ENCODE peak calls at places on chromosomes 11 and 22, in eight cellular contexts. J is transverse colon, W is adrenal gland, N is lower leg skin, D is sigmoid colon, H is cardiac fibroblast, I is HCT116, A is H1. S is an unnamed sample.

GRCh38 chr22:47318041-47318737 is 555.7 kb downstream of the TBC1D22A start:
- DNase-seq in J (no peak), I (no peak), A (no peak), W (no peak), D (no peak), N (no peak), H (peak), S (no peak)

GRCh38 chr11:93906486-93906885 is 56.1 kb upstream of the VSTM5 start:
- DNase-seq in D (no peak), H (peak), J (no peak), A (no peak), W (no peak), I (no peak), N (no peak), S (peak)

GRCh38 chr11:47179655-47179991 is 2.9 kb upstream of the ARFGAP2 start:
- DNase-seq in I (no peak), A (no peak), H (peak), J (no peak), D (no peak), N (no peak), W (no peak), S (peak)

GRCh38 chr11:40140560-40140959 is 1318.9 kb downstream of the LRRC4C start:
- DNase-seq in A (no peak), J (no peak), N (no peak), I (no peak), H (no peak), W (no peak), D (no peak), S (no peak)

GRCh38 chr11:134554106-134554505 is 142.1 kb upstream of the B3GAT1 start:
- DNase-seq in N (peak), D (peak), W (peak), H (no peak), I (no peak), J (no peak), A (no peak), S (no peak)

GRCh38 chr22:46008291-46008690 is 31.3 kb upstream of the WNT7B start:
- DNase-seq in H (no peak), J (no peak), D (no peak), W (no peak), N (no peak), I (no peak), A (no peak), S (no peak)

GRCh38 chr11:60944504-60945294 is 7.3 kb downstream of the SLC15A3 start:
- DNase-seq in I (no peak), A (no peak), H (no peak), W (no peak), N (no peak), J (no peak), D (no peak), S (no peak)

GRCh38 chr11:133966924-133967598 is 10.3 kb upstream of the IGSF9B start:
- DNase-seq in A (no peak), H (no peak), W (peak), N (no peak), D (peak), J (peak), I (no peak), S (no peak)

GRCh38 chr22:46077669-46078099 is 72.6 kb upstream of the PPARA start:
- DNase-seq in J (peak), H (peak), A (no peak), I (no peak), N (peak), W (peak), D (peak), S (no peak)

GRCh38 chr11:86818466-86819282 is 18.3 kb downstream of the PRSS23 start:
- DNase-seq in J (no peak), D (no peak), I (peak), A (no peak), N (no peak), H (peak), W (no peak), S (peak)

GRCh38 chr11:45343988-45344387 is 57.8 kb upstream of the SYT13 start:
- DNase-seq in N (no peak), W (no peak), J (no peak), H (no peak), A (no peak), D (no peak), I (no peak), S (no peak)

DNA sequence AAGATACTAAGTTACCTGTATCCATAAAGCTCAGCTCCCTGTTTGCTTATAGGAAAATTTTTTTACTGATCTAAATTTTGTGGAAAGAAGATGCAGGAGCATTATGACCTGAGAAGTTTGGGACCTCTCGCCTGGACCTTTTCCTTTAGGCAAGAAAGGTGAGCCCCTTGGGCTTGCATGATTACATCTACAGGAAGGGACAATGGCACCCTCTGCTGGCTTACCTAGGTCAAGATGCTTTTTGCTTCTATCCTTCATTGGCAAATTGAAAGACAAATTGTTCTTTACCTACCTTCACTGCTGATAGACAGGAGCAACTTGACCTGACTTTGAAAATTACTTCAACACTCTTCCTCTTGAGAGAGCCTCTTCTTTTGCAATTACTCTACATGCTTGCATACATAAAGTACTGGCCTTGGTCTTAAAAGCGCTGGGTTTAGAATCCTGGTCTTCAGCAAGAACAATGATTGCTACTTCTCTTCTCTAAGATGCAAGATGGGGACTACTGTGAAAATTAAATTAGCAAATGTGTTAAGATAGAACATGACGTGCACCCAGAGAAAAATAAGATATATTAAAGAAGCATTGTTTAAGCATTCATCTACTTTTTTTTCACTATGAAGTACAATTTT is 147.2 kb downstream of the TRPC6 start:
- DNase-seq in H (peak), I (peak), N (no peak), J (peak), W (peak), D (no peak), A (no peak), S (no peak)
- TF ChIP-seq CTCF in H (peak), I (peak), N (no peak), J (peak), W (peak), D (peak), A (peak), S (peak)

GRCh38 chr22:39214006-39214382 is 30.8 kb downstream of the PDGFB start:
- DNase-seq in D (peak), N (peak), I (no peak), W (no peak), A (no peak), H (no peak), J (no peak), S (no peak)

GRCh38 chr22:39214383-39215069 is 30.3 kb downstream of the PDGFB start:
- DNase-seq in H (peak), I (peak), A (peak), J (no peak), N (peak), W (no peak), D (no peak), S (peak)

GRCh38 chr22:39215070-39215396 is 29.7 kb downstream of the PDGFB start:
- DNase-seq in H (no peak), I (no peak), A (no peak), J (no peak), D (peak), W (no peak), N (peak), S (no peak)

GRCh38 chr22:39216143-39216490 is 28.7 kb downstream of the PDGFB start:
- DNase-seq in A (no peak), N (peak), W (no peak), I (no peak), H (no peak), J (no peak), D (peak), S (no peak)

DNA sequence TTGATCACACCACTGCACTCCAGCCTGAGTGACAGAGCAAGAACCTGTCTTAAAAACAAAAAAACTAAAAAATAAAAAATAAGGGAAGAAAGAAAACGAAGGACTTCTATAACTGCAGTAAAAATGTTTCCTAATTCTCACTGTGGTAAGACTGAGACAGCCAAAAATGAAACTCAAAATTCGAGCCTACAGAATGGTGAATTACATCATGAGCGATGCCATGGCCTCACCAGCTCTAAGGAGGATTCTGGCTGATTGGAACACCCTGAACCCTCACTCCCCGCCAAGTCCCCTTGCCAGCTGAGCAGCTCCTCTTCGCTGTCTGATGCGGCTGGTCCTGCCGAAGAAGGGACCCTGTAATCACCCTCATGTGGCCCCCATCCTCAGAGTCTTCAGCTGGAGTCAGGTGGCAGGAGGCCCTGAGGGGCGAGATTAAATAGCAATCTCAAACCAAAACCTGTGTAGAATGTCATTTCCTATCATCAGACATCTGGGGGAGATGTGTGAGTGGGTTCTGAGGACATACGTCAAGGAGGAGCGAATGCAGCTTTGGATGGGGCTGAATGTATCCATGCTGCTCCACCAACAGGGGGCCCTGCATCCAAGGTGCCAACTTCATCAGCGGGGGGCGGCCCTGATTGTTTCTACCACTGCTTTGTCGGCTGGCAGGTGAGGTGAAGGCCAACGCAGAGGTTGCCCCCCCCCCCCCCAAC is 29.2 kb downstream of the PDGFB start:
- DNase-seq in H (no peak), N (peak), D (peak), I (peak), W (no peak), J (no peak), A (no peak), S (no peak)
- TF ChIP-seq CTCF in H (peak), N (no peak), D (no peak), I (peak), W (no peak), J (peak), A (peak), S (peak)

GRCh38 chr11:64844330-64845124 is at the start of gene CDC42BPG:
- DNase-seq in A (no peak), H (peak), J (peak), D (no peak), I (peak), N (no peak), W (no peak), S (peak)
- TF ChIP-seq CTCF in A (peak), H (peak), J (peak), D (peak), I (peak), N (no peak), W (peak), S (peak)

GRCh38 chr11:100908746-100909145 is 220.9 kb downstream of the PGR start:
- DNase-seq in J (no peak), D (no peak), A (no peak), N (no peak), W (no peak), H (peak), I (no peak), S (peak)
- TF ChIP-seq CTCF in J (no peak), D (no peak), A (no peak), N (no peak), W (no peak), H (no peak), I (no peak), S (peak)

GRCh38 chr11:57144075-57144474 is 37.7 kb upstream of the LRRC55 start:
- DNase-seq in H (no peak), I (no peak), A (no peak), N (no peak), D (no peak), J (no peak), W (no peak), S (no peak)
- TF ChIP-seq CTCF in H (no peak), I (no peak), A (no peak), N (no peak), D (no peak), J (no peak), W (no peak), S (no peak)